ENCODE peak calls at places on chromosomes 1 and 21, in eight cellular contexts. G is Caco-2; S is RWPE1; T is HFFc6; R is MCF 10A; D is B cell; U is neural crest cell; L is CD8-positive, alpha-beta T cell. O is an unnamed sample.

GRCh38 chr1:225996946-225997545 is 2.1 kb downstream of the SDE2 start:
- DNase-seq in U (no peak), G (no peak), T (no peak), L (no peak), R (no peak), S (no peak), D (no peak), O (no peak)

GRCh38 chr21:16851054-16851453 is 661.8 kb upstream of the CXADR start:
- DNase-seq in D (no peak), L (no peak), S (no peak), G (no peak), T (no peak), U (no peak), R (no peak), O (no peak)

GRCh38 chr1:90964444-90965035 is 57.3 kb downstream of the ZNF644 start:
- DNase-seq in T (peak), R (peak), G (no peak), U (no peak), S (no peak), D (no peak), L (no peak), O (no peak)

GRCh38 chr21:24225432-24225831 is 1381.8 kb downstream of the MRPL39 start:
- DNase-seq in L (no peak), S (peak), U (no peak), T (no peak), R (peak), D (no peak), G (no peak), O (no peak)

GRCh38 chr1:91830242-91831131 is 55.5 kb downstream of the TGFBR3 start:
- DNase-seq in G (no peak), U (no peak), D (no peak), L (no peak), S (no peak), T (peak), R (peak), O (no peak)

GRCh38 chr1:187931781-187932180 is 1103.0 kb downstream of the PLA2G4A start:
- DNase-seq in L (no peak), R (no peak), G (no peak), U (no peak), D (no peak), S (no peak), T (no peak), O (no peak)

GRCh38 chr1:233182587-233182986 is 112.9 kb downstream of the PCNX2 start:
- DNase-seq in S (no peak), U (no peak), T (no peak), L (no peak), G (no peak), D (no peak), R (no peak), O (no peak)

GRCh38 chr1:12565094-12565965 is 52.7 kb downstream of the DHRS3 start:
- DNase-seq in S (no peak), G (no peak), L (no peak), U (no peak), D (no peak), R (no peak), T (no peak), O (no peak)

GRCh38 chr1:237012361-237012760 is 8.1 kb upstream of the MT1HL1 start:
- DNase-seq in R (no peak), U (no peak), S (no peak), T (no peak), L (no peak), D (no peak), G (no peak), O (no peak)

GRCh38 chr1:240491156-240491555 is 120.8 kb downstream of the GREM2 start:
- DNase-seq in D (no peak), L (no peak), G (no peak), T (peak), U (no peak), R (peak), S (peak), O (no peak)

GRCh38 chr1:92484472-92485373 is 2.0 kb downstream of the GFI1 start:
- DNase-seq in D (peak), R (no peak), G (no peak), U (peak), T (no peak), S (no peak), L (peak), O (no peak)

GRCh38 chr1:110255388-110255787 is 45.3 kb downstream of the KCNC4 start:
- DNase-seq in L (no peak), G (no peak), S (no peak), U (no peak), R (no peak), D (no peak), T (no peak), O (no peak)

GRCh38 chr1:155320661-155321576 is at the start of gene RUSC1:
- DNase-seq in L (peak), D (peak), T (peak), S (peak), G (no peak), R (no peak), U (peak), O (no peak)

GRCh38 chr1:231193710-231194340 is 32.0 kb downstream of the TRIM67 start:
- DNase-seq in G (no peak), R (no peak), D (no peak), U (no peak), S (no peak), L (no peak), T (no peak), O (no peak)

GRCh38 chr1:5836776-5837440 is 155.3 kb downstream of the NPHP4 start:
- DNase-seq in G (no peak), U (no peak), L (no peak), R (peak), S (no peak), D (no peak), T (no peak), O (peak)

GRCh38 chr1:31661856-31662255 is 17.2 kb upstream of the PEF1 start:
- DNase-seq in L (no peak), R (no peak), S (no peak), U (no peak), D (no peak), T (no peak), G (no peak), O (no peak)

GRCh38 chr1:218829143-218829542 is 344.5 kb upstream of the LYPLAL1 start:
- DNase-seq in D (no peak), U (no peak), R (no peak), G (no peak), L (no peak), T (peak), S (no peak), O (no peak)

GRCh38 chr1:53180226-53180625 is 16.4 kb upstream of the CPT2 start:
- DNase-seq in L (no peak), G (no peak), U (no peak), T (no peak), S (no peak), R (no peak), D (no peak), O (no peak)

GRCh38 chr1:33140153-33141149 is 41.4 kb downstream of the TRIM62 start:
- DNase-seq in T (no peak), D (no peak), R (peak), U (no peak), G (no peak), L (no peak), S (peak), O (no peak)

GRCh38 chr1:232851532-232851931 is 46.3 kb downstream of the MAP10 start:
- DNase-seq in S (no peak), T (no peak), R (no peak), L (no peak), U (no peak), G (no peak), D (no peak), O (no peak)

GRCh38 chr1:207713529-207713928 is 38.3 kb upstream of the CD46 start:
- DNase-seq in U (no peak), S (no peak), L (no peak), T (no peak), G (no peak), R (no peak), D (no peak), O (no peak)

GRCh38 chr1:227654858-227655752 is 80.0 kb downstream of the JMJD4 start:
- DNase-seq in T (no peak), D (no peak), G (no peak), R (peak), S (no peak), L (no peak), U (no peak), O (no peak)

GRCh38 chr21:44502559-44502958 is 37.4 kb downstream of the KRTAP10-1 start:
- DNase-seq in S (no peak), U (no peak), T (no peak), L (no peak), D (no peak), G (no peak), R (no peak), O (no peak)

GRCh38 chr1:93616221-93616995 is 65.2 kb downstream of the BCAR3 start:
- DNase-seq in R (peak), S (no peak), T (no peak), D (no peak), G (no peak), U (no peak), L (no peak), O (no peak)

GRCh38 chr1:227785812-227786608 is 29.5 kb upstream of the PRSS38 start:
- DNase-seq in G (peak), D (peak), S (no peak), L (no peak), R (no peak), T (no peak), U (no peak), O (no peak)

GRCh38 chr1:218640213-218640612 is 295.1 kb downstream of the TGFB2 start:
- DNase-seq in R (no peak), G (no peak), D (no peak), U (no peak), S (no peak), L (no peak), T (no peak), O (no peak)

GRCh38 chr21:42734323-42734971 is 81.0 kb downstream of the PDE9A start:
- DNase-seq in R (no peak), U (no peak), G (no peak), L (no peak), D (no peak), T (no peak), S (no peak), O (no peak)

GRCh38 chr1:99003911-99004269 is 771 bp downstream of the PLPPR5 start:
- DNase-seq in G (no peak), D (no peak), U (peak), R (no peak), T (no peak), S (no peak), L (no peak), O (no peak)

GRCh38 chr1:160795951-160796383 is at the start of gene LY9:
- DNase-seq in U (no peak), T (no peak), R (no peak), G (no peak), D (peak), L (peak), S (no peak), O (no peak)

GRCh38 chr1:225509376-225509707 is 81.5 kb upstream of the LBR start:
- DNase-seq in D (no peak), U (no peak), G (no peak), L (no peak), T (no peak), S (no peak), R (peak), O (no peak)

GRCh38 chr1:14924455-14925325 is 228.9 kb upstream of the TMEM51 start:
- DNase-seq in U (peak), L (no peak), D (peak), R (peak), S (peak), T (peak), G (no peak), O (no peak)
- TF ChIP-seq CTCF in U (no peak), L (no peak), D (no peak), R (peak), S (peak), T (peak), G (no peak), O (peak)

DNA sequence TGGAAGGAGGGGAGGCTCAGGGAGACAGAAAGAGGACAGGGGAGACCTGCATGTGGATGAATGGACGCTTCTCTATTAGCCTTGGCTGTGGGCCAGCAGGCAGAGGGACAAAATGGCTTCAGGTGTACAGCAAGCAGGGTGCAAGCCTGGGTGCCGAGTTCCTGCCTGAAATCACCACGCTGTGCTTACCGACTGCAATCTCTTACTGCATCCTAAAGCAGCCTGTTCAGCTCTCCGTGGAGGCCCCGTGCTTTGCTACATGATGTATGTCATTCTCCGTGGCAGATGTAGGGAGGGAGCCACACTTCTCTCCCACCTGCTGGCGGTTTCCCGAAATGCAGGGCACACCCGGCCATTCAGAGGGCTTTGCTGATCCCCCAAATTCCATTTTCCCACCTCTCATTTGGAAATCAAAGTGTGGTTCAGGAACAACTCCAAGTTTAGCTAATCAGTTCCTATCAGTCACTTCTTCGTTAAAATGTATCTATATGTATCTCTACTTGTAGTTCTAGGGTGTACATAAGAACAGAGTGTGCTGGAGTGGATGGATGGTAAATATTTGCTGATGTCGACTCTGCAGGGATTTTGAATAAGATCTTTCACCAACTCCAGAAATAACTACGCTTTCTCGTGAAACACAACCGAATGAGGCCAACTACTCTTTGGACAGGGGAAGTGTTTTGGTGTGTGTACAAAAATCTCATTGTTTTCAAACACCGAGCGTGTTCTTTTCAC is 122.3 kb upstream of the BACE2 start:
- DNase-seq in G (peak), T (no peak), L (no peak), R (peak), D (no peak), U (peak), S (no peak), O (no peak)
- TF ChIP-seq CTCF in G (peak), T (peak), L (no peak), R (peak), D (no peak), U (peak), S (peak), O (peak)

DNA sequence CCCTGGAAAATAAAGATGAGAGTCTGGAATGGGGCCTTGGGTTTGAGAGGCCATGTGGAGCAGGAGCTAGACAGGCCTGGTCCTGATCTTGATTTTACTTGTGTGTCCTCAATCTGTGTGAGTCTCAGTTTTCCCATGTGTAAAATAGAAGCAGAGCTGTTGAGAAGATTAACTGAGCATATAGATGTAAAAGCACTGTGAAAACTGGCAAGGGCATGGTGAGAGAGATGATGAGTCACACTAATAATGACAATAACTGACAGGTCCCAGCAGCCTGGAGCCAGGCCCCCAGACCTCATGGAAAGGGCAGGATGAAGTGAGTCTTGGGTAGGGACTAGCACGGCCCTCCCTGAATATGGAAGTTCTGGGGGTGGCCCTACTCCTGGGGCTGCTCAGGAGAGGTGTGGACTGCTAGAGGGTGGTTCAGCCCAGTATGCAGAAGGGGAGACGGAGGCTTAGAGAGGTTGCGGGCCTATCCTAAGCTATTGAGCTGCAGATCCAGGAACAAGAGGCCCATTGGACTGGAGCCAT is 2.8 kb upstream of the AHDC1 start:
- DNase-seq in U (no peak), T (peak), L (no peak), G (no peak), S (no peak), R (peak), D (no peak), O (no peak)
- TF ChIP-seq CTCF in U (no peak), T (peak), L (no peak), G (no peak), S (peak), R (no peak), D (peak), O (peak)

GRCh38 chr1:221887758-221888157 is 145.9 kb upstream of the DUSP10 start:
- DNase-seq in R (no peak), D (no peak), U (no peak), T (no peak), L (no peak), G (no peak), S (no peak), O (no peak)

GRCh38 chr1:221888218-221888617 is 146.3 kb upstream of the DUSP10 start:
- DNase-seq in G (no peak), D (peak), L (no peak), S (no peak), R (no peak), T (no peak), U (no peak), O (no peak)

GRCh38 chr1:221886311-221887090 is 144.6 kb upstream of the DUSP10 start:
- DNase-seq in S (no peak), T (peak), G (no peak), R (peak), U (no peak), L (no peak), D (no peak), O (no peak)

GRCh38 chr1:221888801-221889200 is 146.9 kb upstream of the DUSP10 start:
- DNase-seq in D (no peak), S (no peak), L (no peak), T (no peak), U (no peak), G (no peak), R (no peak), O (no peak)

GRCh38 chr1:221887091-221887746 is 145.3 kb upstream of the DUSP10 start:
- DNase-seq in D (no peak), G (no peak), R (peak), U (no peak), S (peak), L (no peak), T (peak), O (no peak)
- TF ChIP-seq CTCF in D (no peak), G (no peak), R (peak), U (no peak), S (no peak), L (no peak), T (peak), O (peak)

DNA sequence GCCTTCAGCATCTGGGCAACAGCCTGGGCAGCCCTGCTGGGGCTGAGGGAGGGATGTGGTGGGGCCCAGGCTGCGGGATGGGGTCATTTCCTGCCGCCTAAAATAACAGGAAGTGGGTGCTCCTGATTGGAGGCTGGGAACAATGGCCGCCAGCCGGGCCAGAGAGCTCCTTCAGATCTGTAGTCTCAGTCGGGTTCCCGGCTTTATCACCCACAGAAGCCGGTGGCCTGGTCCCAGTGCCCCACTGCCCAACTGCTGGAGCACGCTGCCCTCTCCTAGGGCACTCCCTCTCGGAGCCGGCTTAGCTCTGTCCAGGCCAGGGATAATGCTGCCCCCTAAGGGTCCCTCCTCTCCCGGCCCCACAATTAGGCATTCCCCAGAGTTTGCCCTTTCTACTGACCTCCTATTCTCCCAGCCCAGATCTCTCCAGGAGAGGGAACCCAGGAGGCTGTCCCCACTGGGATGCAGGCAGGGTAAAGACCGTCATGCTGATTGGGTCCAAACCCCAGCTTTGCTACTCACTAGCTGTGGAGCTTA is 5.1 kb downstream of the MAP7D1 start:
- DNase-seq in L (peak), S (peak), U (peak), D (peak), T (peak), G (no peak), R (peak), O (no peak)
- TF ChIP-seq CTCF in L (no peak), S (no peak), U (peak), D (no peak), T (peak), G (no peak), R (peak), O (peak)

DNA sequence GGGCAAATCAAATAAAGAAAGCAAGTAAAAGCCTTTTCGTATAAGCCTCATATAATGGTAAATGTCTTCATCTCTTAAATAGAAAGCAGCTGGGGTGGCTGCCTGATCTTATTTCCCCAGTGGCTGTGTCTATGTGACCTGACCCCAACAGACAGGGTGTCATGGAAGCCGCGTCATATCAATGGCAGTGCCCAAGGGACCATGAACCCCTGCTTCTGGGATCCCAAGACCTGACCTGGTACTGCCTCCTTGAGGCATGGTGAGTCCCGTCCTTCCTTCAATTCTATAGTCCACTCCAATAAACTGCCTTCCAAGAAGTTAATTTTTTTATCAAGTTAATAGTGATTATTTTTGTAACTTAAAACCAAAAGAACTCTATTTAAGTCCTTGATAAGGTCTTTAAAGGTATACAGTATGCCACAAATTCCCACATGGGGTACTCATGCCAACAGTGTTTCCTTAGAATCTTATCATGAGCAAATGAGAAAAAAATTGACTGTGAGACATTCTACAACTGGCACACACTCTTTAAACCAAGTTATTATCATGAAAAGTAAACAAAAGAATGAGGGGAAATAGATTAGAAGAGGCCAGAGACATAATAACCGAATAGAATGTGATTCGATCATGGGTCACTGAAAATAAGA is 104.6 kb downstream of the ADSS2 start:
- DNase-seq in S (no peak), U (no peak), D (no peak), G (no peak), L (no peak), T (no peak), R (no peak), O (no peak)
- TF ChIP-seq CTCF in S (no peak), U (no peak), D (no peak), G (no peak), L (no peak), T (no peak), R (no peak), O (no peak)

O was measured in chondrocyte.